ENCODE peak calls at places on chromosome 20, in six cellular contexts. O is Peyer's patch; F is right cardiac atrium; L is CD8-positive, alpha-beta memory T cell; Q is naive thymus-derived CD4-positive, alpha-beta T cell; R is CD4-positive, CD25-positive, alpha-beta regulatory T cell. B is an unnamed sample.

GRCh38 chr20:48705208-48706115 is 122.3 kb downstream of the PREX1 start:
- DNase-seq in O (no peak), F (no peak), L (no peak), Q (no peak), R (no peak), B (no peak)

GRCh38 chr20:62553136-62553837 is 77.5 kb upstream of the GATA5 start:
- DNase-seq in O (no peak), F (no peak), L (no peak), Q (no peak), R (no peak), B (no peak)

GRCh38 chr20:62504323-62504722 is 28.5 kb upstream of the GATA5 start:
- DNase-seq in O (no peak), F (no peak), L (no peak), Q (no peak), R (no peak), B (no peak)

GRCh38 chr20:63533871-63534393 is 3.2 kb downstream of the PTK6 start:
- DNase-seq in O (no peak), F (no peak), L (no peak), Q (no peak), R (no peak), B (peak; percentile 57)

GRCh38 chr20:61173267-61173666 is 78.8 kb upstream of the CDH4 start:
- DNase-seq in O (no peak), F (no peak), L (no peak), Q (no peak), R (no peak), B (no peak)

GRCh38 chr20:25065625-25066338 is 7.8 kb upstream of the ACSS1 start:
- DNase-seq in O (peak; percentile 62), F (no peak), L (peak; percentile 63), Q (peak; percentile 72), R (peak; percentile 83), B (peak; percentile 56)

GRCh38 chr20:63126876-63127699 is 88.8 kb downstream of the YTHDF1 start:
- DNase-seq in O (no peak), F (no peak), L (no peak), Q (no peak), R (no peak), B (no peak)

GRCh38 chr20:36941403-36941835 is 10.1 kb downstream of the SAMHD1 start:
- DNase-seq in O (no peak), F (no peak), L (no peak), Q (no peak), R (peak; percentile 26), B (no peak)

GRCh38 chr20:20360464-20360863 is 7.4 kb upstream of the INSM1 start:
- DNase-seq in O (no peak), F (no peak), L (peak; percentile 10), Q (peak; percentile 26), R (peak; percentile 58), B (no peak)

GRCh38 chr20:17431621-17432364 is 99.4 kb downstream of the BFSP1 start:
- DNase-seq in O (peak; percentile 23), F (peak; percentile 49), L (peak; percentile 6), Q (peak; percentile 31), R (peak; percentile 41), B (peak; percentile 41)

GRCh38 chr20:31845300-31845863 is at the start of gene FOXS1:
- DNase-seq in O (no peak), F (peak; percentile 75), L (no peak), Q (no peak), R (no peak), B (peak; percentile 65)

GRCh38 chr20:18267815-18268214 is 20.5 kb upstream of the ZNF133 start:
- DNase-seq in O (no peak), F (no peak), L (no peak), Q (no peak), R (no peak), B (no peak)

GRCh38 chr20:44863661-44864060 is 21.8 kb upstream of the YWHAB start:
- DNase-seq in O (no peak), F (no peak), L (no peak), Q (no peak), R (no peak), B (no peak)

GRCh38 chr20:17843246-17844132 is 125.1 kb downstream of the SNX5 start:
- DNase-seq in O (no peak), F (peak; percentile 76), L (peak; percentile 52), Q (no peak), R (peak; percentile 68), B (no peak)

GRCh38 chr20:47888351-47888750 is 103.1 kb upstream of the SULF2 start:
- DNase-seq in O (no peak), F (no peak), L (no peak), Q (no peak), R (no peak), B (no peak)

GRCh38 chr20:44104807-44105517 is 82.0 kb downstream of the JPH2 start:
- DNase-seq in O (no peak), F (no peak), L (no peak), Q (no peak), R (no peak), B (no peak)

GRCh38 chr20:46307139-46307998 is 929 bp downstream of the CDH22 start:
- DNase-seq in O (peak; percentile 54), F (no peak), L (peak; percentile 70), Q (peak; percentile 79), R (peak; percentile 71), B (peak; percentile 57)

GRCh38 chr20:44746367-44747165 is 901 bp downstream of the KCNK15 start:
- DNase-seq in O (no peak), F (no peak), L (no peak), Q (no peak), R (no peak), B (peak; percentile 50)

GRCh38 chr20:1830240-1830639 is 65.0 kb upstream of the SIRPA start:
- DNase-seq in O (no peak), F (peak; percentile 89), L (no peak), Q (no peak), R (no peak), B (peak; percentile 76)

DNA sequence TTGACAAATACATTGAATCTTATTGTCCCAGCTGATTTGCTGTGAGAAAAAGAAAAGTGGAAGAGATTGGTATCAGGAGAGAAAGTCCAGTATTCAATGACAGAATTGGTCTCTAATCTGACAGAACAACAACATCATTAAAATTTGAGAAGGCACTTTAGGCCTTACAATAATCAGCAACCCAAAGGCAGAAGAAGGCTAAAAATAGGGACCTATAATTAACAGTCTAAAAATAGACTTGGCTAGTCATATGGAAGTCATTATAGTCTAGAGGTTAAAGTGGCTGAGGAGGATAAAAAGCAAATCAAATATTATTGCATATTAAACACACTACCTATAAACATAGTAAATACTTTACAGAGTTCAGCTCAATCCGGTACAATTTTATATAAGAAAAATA is 393.6 kb upstream of the JAG1 start:
- DNase-seq in O (no peak), F (no peak), L (no peak), Q (no peak), R (no peak), B (no peak)
- H3K9me3 ChIP-seq in O (no peaks in the 10 kb centered on the region), F (no peaks in the 10 kb centered on the region), L (no peaks in the 10 kb centered on the region), Q (no peaks in the 10 kb centered on the region), R (no peaks in the 10 kb centered on the region), B (peaks cover 8% of the 10 kb centered on the region)

GRCh38 chr20:5282561-5282960 is 34.2 kb downstream of the PROKR2 start:
- DNase-seq in O (no peak), F (no peak), L (no peak), Q (no peak), R (no peak), B (no peak)
- H3K9me3 ChIP-seq in O (no peaks in the 10 kb centered on the region), F (no peaks in the 10 kb centered on the region), L (no peaks in the 10 kb centered on the region), Q (no peaks in the 10 kb centered on the region), R (no peaks in the 10 kb centered on the region), B (peaks cover 11% of the 10 kb centered on the region)

GRCh38 chr20:37976862-37977261 is 56.4 kb downstream of the TTI1 start:
- DNase-seq in O (no peak), F (no peak), L (no peak), Q (peak; percentile 21), R (peak; percentile 30), B (no peak)

GRCh38 chr20:37977786-37978185 is 55.5 kb downstream of the TTI1 start:
- DNase-seq in O (no peak), F (no peak), L (no peak), Q (no peak), R (no peak), B (no peak)

GRCh38 chr20:37980876-37981275 is 52.4 kb downstream of the TTI1 start:
- DNase-seq in O (no peak), F (no peak), L (no peak), Q (no peak), R (no peak), B (no peak)

GRCh38 chr20:37980383-37980782 is 52.9 kb downstream of the TTI1 start:
- DNase-seq in O (no peak), F (no peak), L (no peak), Q (no peak), R (no peak), B (no peak)

DNA sequence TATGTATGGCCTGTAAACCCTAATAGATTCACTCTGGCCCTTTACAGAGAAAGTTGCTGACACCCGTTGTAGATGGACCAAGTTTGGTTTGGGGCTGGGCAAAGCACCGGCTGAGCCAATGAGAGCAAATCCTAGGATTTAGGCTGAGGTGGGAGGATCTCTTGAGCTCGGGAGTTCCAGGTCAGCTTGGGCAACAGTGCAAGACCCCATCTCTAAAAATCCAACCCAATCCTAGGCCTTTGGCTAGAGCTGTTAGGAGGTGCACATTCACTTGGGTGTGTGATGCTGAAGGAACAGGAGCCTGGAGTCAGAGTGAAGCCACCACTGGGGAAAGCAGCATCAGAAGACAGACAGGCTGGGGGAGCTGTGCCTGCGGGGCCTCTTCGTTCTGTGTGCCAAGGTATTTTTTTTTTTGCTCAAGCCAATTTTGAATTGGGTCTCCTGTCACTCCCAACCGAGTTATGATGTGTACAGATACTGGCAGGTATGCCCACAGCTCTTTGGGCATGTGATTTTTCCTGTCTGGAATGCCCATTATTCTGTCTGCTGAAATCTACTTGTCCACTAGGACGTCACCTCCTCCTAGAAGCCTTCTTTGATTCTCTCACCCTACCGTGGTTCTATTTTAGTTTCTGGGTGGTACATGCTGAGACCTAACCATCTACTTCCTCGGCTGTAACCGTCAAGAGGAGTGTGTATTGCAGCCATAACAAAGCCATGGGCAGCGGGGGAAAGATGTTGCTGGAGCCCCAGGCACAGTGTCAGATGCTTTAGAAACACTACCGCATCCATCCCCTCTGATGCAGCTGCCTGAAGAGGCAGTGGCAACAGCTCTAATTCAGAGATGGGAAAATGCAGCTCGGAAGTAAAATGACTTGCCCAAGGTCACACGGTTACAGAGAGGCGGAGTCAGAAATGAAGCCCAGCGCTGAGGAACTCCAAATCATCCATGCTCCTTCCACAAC is 54.0 kb downstream of the TTI1 start:
- DNase-seq in O (no peak), F (no peak), L (no peak), Q (no peak), R (no peak), B (no peak)
- H3K9me3 ChIP-seq in O (no peaks in the 10 kb centered on the region), F (no peaks in the 10 kb centered on the region), L (no peaks in the 10 kb centered on the region), Q (no peaks in the 10 kb centered on the region), R (no peaks in the 10 kb centered on the region), B (no peaks in the 10 kb centered on the region)

GRCh38 chr20:59682603-59683002 is 78.3 kb downstream of the PHACTR3 start:
- DNase-seq in O (no peak), F (no peak), L (no peak), Q (no peak), R (no peak), B (no peak)
- H3K9me3 ChIP-seq in O (no peaks in the 10 kb centered on the region), F (no peaks in the 10 kb centered on the region), L (no peaks in the 10 kb centered on the region), Q (no peaks in the 10 kb centered on the region), R (no peaks in the 10 kb centered on the region), B (no peaks in the 10 kb centered on the region)

GRCh38 chr20:42855896-42856295 is 333.8 kb downstream of the PTPRT start:
- DNase-seq in O (no peak), F (no peak), L (no peak), Q (no peak), R (no peak), B (no peak)
- H3K9me3 ChIP-seq in O (no peaks in the 10 kb centered on the region), F (no peaks in the 10 kb centered on the region), L (no peaks in the 10 kb centered on the region), Q (no peaks in the 10 kb centered on the region), R (no peaks in the 10 kb centered on the region), B (no peaks in the 10 kb centered on the region)

GRCh38 chr20:29750268-29750899 is 1507.1 kb upstream of the DEFB115 start:
- DNase-seq in O (no peak), F (no peak), L (no peak), Q (no peak), R (no peak), B (no peak)
- H3K9me3 ChIP-seq in O (no peaks in the 10 kb centered on the region), F (no peaks in the 10 kb centered on the region), L (no peaks in the 10 kb centered on the region), Q (no peaks in the 10 kb centered on the region), R (peaks cover 5% of the 10 kb centered on the region), B (no peaks in the 10 kb centered on the region)

B was measured in psoas muscle.